ENCODE peak calls at places on chromosomes 6 and 20, in four cellular contexts. One of them, this sample, is unnamed.

GRCh38 chr6:37324131-37325033 is 29.4 kb upstream of the RNF8 start:
- DNase-seq in ACHN: peak; percentile 21
- DNase-seq in fibroblast of gingiva: peak; percentile 28
- DNase-seq in SJSA1: peak; percentile 39
- DNase-seq in this sample: no peak

GRCh38 chr20:56981301-56981700 is 285.1 kb downstream of the BMP7 start:
- DNase-seq in SJSA1: no peak
- DNase-seq in ACHN: no peak
- DNase-seq in fibroblast of gingiva: no peak
- DNase-seq in this sample: no peak

GRCh38 chr6:180295-180694 is 112.0 kb upstream of the DUSP22 start:
- DNase-seq in SJSA1: no peak
- DNase-seq in fibroblast of gingiva: no peak
- DNase-seq in ACHN: no peak
- DNase-seq in this sample: no peak

GRCh38 chr20:23419995-23420901 is 1.0 kb downstream of the NAPB start:
- DNase-seq in fibroblast of gingiva: peak; percentile 47
- DNase-seq in ACHN: peak; percentile 31
- DNase-seq in SJSA1: peak; percentile 69
- DNase-seq in this sample: peak; percentile 28

GRCh38 chr6:63597142-63598000 is 25.1 kb downstream of the LOC128125822 start:
- DNase-seq in SJSA1: no peak
- DNase-seq in fibroblast of gingiva: no peak
- DNase-seq in ACHN: peak; percentile 76
- DNase-seq in this sample: peak; percentile 9

GRCh38 chr6:139099984-139100383 is 34.9 kb upstream of the HECA start:
- DNase-seq in ACHN: no peak
- DNase-seq in fibroblast of gingiva: no peak
- DNase-seq in SJSA1: no peak
- DNase-seq in this sample: no peak

GRCh38 chr6:44264154-44265002 is 973 bp downstream of the NFKBIE start:
- DNase-seq in ACHN: no peak
- DNase-seq in SJSA1: no peak
- DNase-seq in fibroblast of gingiva: no peak
- DNase-seq in this sample: no peak

GRCh38 chr6:133243723-133244122 is 2.6 kb downstream of the EYA4 start:
- DNase-seq in SJSA1: no peak
- DNase-seq in fibroblast of gingiva: no peak
- DNase-seq in ACHN: no peak
- DNase-seq in this sample: no peak

GRCh38 chr6:42230320-42231034 is 12.8 kb upstream of the MRPS10 start:
- DNase-seq in SJSA1: no peak
- DNase-seq in ACHN: peak; percentile 48
- DNase-seq in fibroblast of gingiva: no peak
- DNase-seq in this sample: peak; percentile 22

GRCh38 chr6:17101422-17102257 is at the start of gene STMND1:
- DNase-seq in fibroblast of gingiva: no peak
- DNase-seq in SJSA1: peak; percentile 29
- DNase-seq in ACHN: peak; percentile 21
- DNase-seq in this sample: no peak

GRCh38 chr20:63750807-63751470 is 11.4 kb downstream of the SLC2A4RG start:
- DNase-seq in SJSA1: no peak
- DNase-seq in fibroblast of gingiva: no peak
- DNase-seq in ACHN: no peak
- DNase-seq in this sample: no peak

GRCh38 chr20:36491901-36492617 is 49.3 kb upstream of the MYL9 start:
- DNase-seq in fibroblast of gingiva: no peak
- DNase-seq in SJSA1: no peak
- DNase-seq in ACHN: no peak
- DNase-seq in this sample: no peak

GRCh38 chr6:72938104-72938503 is 287.2 kb downstream of the KHDC1L start:
- DNase-seq in SJSA1: no peak
- DNase-seq in ACHN: no peak
- DNase-seq in fibroblast of gingiva: peak; percentile 7
- DNase-seq in this sample: no peak

GRCh38 chr20:34538671-34539123 is 19.8 kb upstream of the MAP1LC3A start:
- DNase-seq in SJSA1: no peak
- DNase-seq in fibroblast of gingiva: peak; percentile 66
- DNase-seq in ACHN: peak; percentile 22
- DNase-seq in this sample: peak; percentile 69

GRCh38 chr6:111805511-111806181 is 67.6 kb downstream of the FYN start:
- DNase-seq in fibroblast of gingiva: peak; percentile 31
- DNase-seq in ACHN: peak; percentile 27
- DNase-seq in SJSA1: peak; percentile 36
- DNase-seq in this sample: peak; percentile 37

GRCh38 chr6:9697263-9697931 is 717.5 kb downstream of the TFAP2A start:
- DNase-seq in fibroblast of gingiva: no peak
- DNase-seq in SJSA1: no peak
- DNase-seq in ACHN: no peak
- DNase-seq in this sample: no peak

GRCh38 chr6:3026811-3027626 is 27.3 kb downstream of the NQO2 start:
- DNase-seq in fibroblast of gingiva: no peak
- DNase-seq in SJSA1: no peak
- DNase-seq in ACHN: no peak
- DNase-seq in this sample: no peak

GRCh38 chr20:56503911-56504310 is 20.6 kb upstream of the FAM209A start:
- DNase-seq in ACHN: no peak
- DNase-seq in SJSA1: no peak
- DNase-seq in fibroblast of gingiva: no peak
- DNase-seq in this sample: no peak

GRCh38 chr6:157561037-157561790 is 180.2 kb downstream of the ZDHHC14 start:
- DNase-seq in SJSA1: no peak
- DNase-seq in fibroblast of gingiva: no peak
- DNase-seq in ACHN: no peak
- DNase-seq in this sample: no peak

GRCh38 chr6:116536216-116536621 is 9.3 kb downstream of the TRAPPC3L start:
- DNase-seq in fibroblast of gingiva: peak; percentile 56
- DNase-seq in ACHN: peak; percentile 66
- DNase-seq in SJSA1: peak; percentile 57
- DNase-seq in this sample: peak; percentile 79

GRCh38 chr6:128807577-128807976 is 75.4 kb upstream of the LAMA2 start:
- DNase-seq in fibroblast of gingiva: peak; percentile 47
- DNase-seq in ACHN: peak; percentile 40
- DNase-seq in SJSA1: peak; percentile 32
- DNase-seq in this sample: peak; percentile 60

GRCh38 chr6:17600527-17601388 is 656 bp downstream of the FAM8A1 start:
- DNase-seq in fibroblast of gingiva: no peak
- DNase-seq in SJSA1: peak; percentile 49
- DNase-seq in ACHN: peak; percentile 23
- DNase-seq in this sample: peak; percentile 36

GRCh38 chr6:37407948-37408347 is 25.1 kb upstream of the CMTR1 start:
- DNase-seq in SJSA1: no peak
- DNase-seq in ACHN: no peak
- DNase-seq in fibroblast of gingiva: no peak
- DNase-seq in this sample: no peak

GRCh38 chr6:26604026-26604425 is 7.3 kb downstream of the ABT1 start:
- DNase-seq in ACHN: no peak
- DNase-seq in SJSA1: no peak
- DNase-seq in fibroblast of gingiva: no peak
- DNase-seq in this sample: no peak

GRCh38 chr6:109580519-109580918 is 97.5 kb upstream of the ZBTB24 start:
- DNase-seq in ACHN: no peak
- DNase-seq in fibroblast of gingiva: no peak
- DNase-seq in SJSA1: no peak
- DNase-seq in this sample: no peak

GRCh38 chr6:111817451-111818146 is 55.7 kb downstream of the FYN start:
- DNase-seq in SJSA1: no peak
- DNase-seq in ACHN: no peak
- DNase-seq in fibroblast of gingiva: no peak
- DNase-seq in this sample: peak; percentile 65

GRCh38 chr20:24337074-24337473 is 132.4 kb upstream of the SYNDIG1 start:
- DNase-seq in SJSA1: no peak
- DNase-seq in fibroblast of gingiva: no peak
- DNase-seq in ACHN: no peak
- DNase-seq in this sample: no peak

GRCh38 chr6:41462980-41463930 is 82.9 kb upstream of the FOXP4 start:
- DNase-seq in fibroblast of gingiva: peak; percentile 30
- DNase-seq in SJSA1: peak; percentile 75
- DNase-seq in ACHN: peak; percentile 49
- DNase-seq in this sample: peak; percentile 68

GRCh38 chr6:134372603-134373281 is 54.8 kb upstream of the SGK1 start:
- DNase-seq in fibroblast of gingiva: peak; percentile 82
- DNase-seq in SJSA1: no peak
- DNase-seq in ACHN: no peak
- DNase-seq in this sample: no peak

GRCh38 chr6:39787322-39787721 is 4.9 kb upstream of the DAAM2 start:
- DNase-seq in SJSA1: no peak
- DNase-seq in ACHN: no peak
- DNase-seq in fibroblast of gingiva: no peak
- DNase-seq in this sample: no peak

GRCh38 chr20:34940126-34940525 is 15.5 kb downstream of the GSS start:
- DNase-seq in fibroblast of gingiva: no peak
- DNase-seq in ACHN: peak; percentile 64
- DNase-seq in SJSA1: no peak
- DNase-seq in this sample: no peak

GRCh38 chr20:8870652-8871051 is 198.2 kb upstream of the PLCB4 start:
- DNase-seq in fibroblast of gingiva: no peak
- DNase-seq in ACHN: no peak
- DNase-seq in SJSA1: no peak
- DNase-seq in this sample: no peak

GRCh38 chr6:56242343-56242742 is 5.0 kb downstream of the COL21A1 start:
- DNase-seq in ACHN: no peak
- DNase-seq in SJSA1: no peak
- DNase-seq in fibroblast of gingiva: peak; percentile 69
- DNase-seq in this sample: no peak

GRCh38 chr20:9407805-9408421 is 106.5 kb upstream of the LAMP5 start:
- DNase-seq in SJSA1: peak; percentile 71
- DNase-seq in ACHN: peak; percentile 74
- DNase-seq in fibroblast of gingiva: peak; percentile 72
- DNase-seq in this sample: peak; percentile 81

GRCh38 chr6:1015819-1016218 is 296.1 kb upstream of the FOXQ1 start:
- DNase-seq in fibroblast of gingiva: peak; percentile 36
- DNase-seq in SJSA1: no peak
- DNase-seq in ACHN: peak; percentile 28
- DNase-seq in this sample: peak; percentile 71

GRCh38 chr20:37394543-37395410 is 48.8 kb downstream of the SRC start:
- DNase-seq in SJSA1: no peak
- DNase-seq in ACHN: no peak
- DNase-seq in fibroblast of gingiva: no peak
- DNase-seq in this sample: no peak

GRCh38 chr20:21808863-21809664 is 103.6 kb downstream of the PAX1 start:
- DNase-seq in ACHN: peak; percentile 2
- DNase-seq in fibroblast of gingiva: no peak
- DNase-seq in SJSA1: no peak
- DNase-seq in this sample: peak; percentile 50